ENCODE peak calls at places on chromosomes 2 and 18, in seven cellular contexts. R is transverse colon, W is suprapubic skin, O is A549, X is tibial nerve, M is ovary, Y is HepG2. J is an unnamed sample.

GRCh38 chr2:188701836-188702235 is 272.3 kb upstream of the COL3A1 start:
- DNase-seq in R (no peak), W (no peak), O (peak), X (no peak), M (no peak), Y (no peak), J (no peak)

GRCh38 chr18:74447404-74448152 is 9.5 kb downstream of the DIPK1C start:
- DNase-seq in R (no peak), W (no peak), O (no peak), X (no peak), M (no peak), Y (no peak), J (no peak)

GRCh38 chr2:45944075-45944474 is 292.6 kb downstream of the PRKCE start:
- DNase-seq in R (no peak), W (no peak), O (no peak), X (no peak), M (no peak), Y (no peak), J (no peak)

GRCh38 chr2:19536136-19536535 is 177.7 kb upstream of the OSR1 start:
- DNase-seq in R (no peak), W (no peak), O (peak), X (no peak), M (no peak), Y (peak), J (no peak)

GRCh38 chr18:33928226-33928625 is 296.5 kb downstream of the NOL4 start:
- DNase-seq in R (no peak), W (no peak), O (no peak), X (no peak), M (no peak), Y (no peak), J (no peak)

GRCh38 chr2:170222298-170222697 is 44.4 kb downstream of the MYO3B start:
- DNase-seq in R (no peak), W (no peak), O (no peak), X (no peak), M (no peak), Y (no peak), J (no peak)

GRCh38 chr2:146468578-146468977 is 1376.3 kb upstream of the ACVR2A start:
- DNase-seq in R (no peak), W (no peak), O (no peak), X (no peak), M (no peak), Y (no peak), J (no peak)

GRCh38 chr2:217899231-217900009 is 103.4 kb downstream of the TNS1 start:
- DNase-seq in R (peak), W (peak), O (peak), X (peak), M (peak), Y (peak), J (peak)

GRCh38 chr18:76452357-76452756 is 42.7 kb downstream of the ZNF516 start:
- DNase-seq in R (no peak), W (no peak), O (no peak), X (no peak), M (no peak), Y (no peak), J (no peak)

GRCh38 chr18:29378739-29379138 is 1201.8 kb upstream of the CDH2 start:
- DNase-seq in R (no peak), W (no peak), O (no peak), X (no peak), M (no peak), Y (no peak), J (no peak)

GRCh38 chr2:119541476-119541875 is 2.8 kb upstream of the CFAP221 start:
- DNase-seq in R (no peak), W (no peak), O (no peak), X (no peak), M (no peak), Y (no peak), J (no peak)

GRCh38 chr2:119546446-119546765 is 2.2 kb downstream of the CFAP221 start:
- DNase-seq in R (no peak), W (no peak), O (no peak), X (no peak), M (no peak), Y (no peak), J (no peak)

GRCh38 chr2:119545754-119546445 is 1.7 kb downstream of the CFAP221 start:
- DNase-seq in R (no peak), W (no peak), O (no peak), X (no peak), M (no peak), Y (no peak), J (no peak)

GRCh38 chr2:119545076-119545475 is 827 bp downstream of the CFAP221 start:
- DNase-seq in R (no peak), W (no peak), O (no peak), X (no peak), M (no peak), Y (no peak), J (no peak)

DNA sequence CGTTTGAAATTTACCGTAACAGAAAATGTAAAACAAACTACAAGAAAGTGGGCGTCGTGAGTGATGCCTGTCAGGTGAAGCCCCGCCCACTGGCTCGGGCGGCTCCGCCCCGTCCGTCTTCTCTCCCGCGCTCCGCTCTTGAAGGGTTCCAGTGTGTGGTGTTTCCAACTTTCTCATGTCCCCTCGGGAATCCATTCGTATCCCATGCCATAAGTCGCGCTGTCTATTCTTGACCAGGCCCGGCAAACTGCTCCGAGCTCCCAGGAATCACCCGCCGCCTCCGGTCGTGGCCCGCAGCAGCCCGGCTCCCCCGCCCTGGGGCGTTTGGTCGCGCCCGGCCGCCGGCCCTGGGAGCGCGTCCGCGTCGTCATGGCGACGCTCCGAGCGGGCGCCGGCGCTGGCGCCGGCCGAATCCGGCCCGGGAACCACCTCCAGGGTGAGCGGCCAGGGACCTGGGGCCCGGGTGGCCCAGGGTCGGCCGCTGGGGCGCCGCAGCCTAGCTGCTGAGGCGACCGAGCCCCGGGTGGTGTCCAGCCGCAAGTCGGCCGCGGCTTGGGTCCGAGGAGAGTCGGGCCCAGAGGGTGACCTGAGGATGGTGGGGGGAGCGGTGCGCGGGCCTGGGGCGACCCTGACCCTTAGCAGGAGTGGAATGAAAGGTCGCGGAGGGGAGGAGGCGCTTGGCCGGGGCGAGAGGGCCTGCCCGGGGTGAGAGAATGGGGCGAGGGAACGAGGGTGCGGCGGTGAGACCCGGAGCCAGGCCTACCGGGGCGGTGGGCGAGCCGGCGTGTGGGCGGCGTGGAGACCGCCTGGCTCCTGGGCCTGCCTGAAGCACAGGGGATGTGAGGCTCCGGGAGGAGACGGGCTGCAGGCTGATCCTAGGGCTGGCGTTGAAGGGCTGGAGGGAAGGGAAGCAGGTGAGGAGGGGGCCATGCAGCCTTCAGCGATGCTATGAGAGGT is at the start of gene CFAP221:
- DNase-seq in R (peak), W (no peak), O (peak), X (no peak), M (peak), Y (peak), J (peak)
- TF ChIP-seq EP300 in R (no peak), W (no peak), O (no peak), X (no peak), M (no peak), Y (no peak), J (no peak)

GRCh38 chr2:168660859-168661258 is 141.6 kb upstream of the NOSTRIN start:
- DNase-seq in R (no peak), W (no peak), O (no peak), X (no peak), M (no peak), Y (no peak), J (no peak)

GRCh38 chr2:168658706-168659105 is 143.7 kb upstream of the NOSTRIN start:
- DNase-seq in R (no peak), W (no peak), O (no peak), X (no peak), M (no peak), Y (no peak), J (no peak)

GRCh38 chr2:168663993-168664392 is 138.4 kb upstream of the NOSTRIN start:
- DNase-seq in R (no peak), W (no peak), O (no peak), X (no peak), M (no peak), Y (no peak), J (no peak)

GRCh38 chr2:168662651-168663208 is 139.7 kb upstream of the NOSTRIN start:
- DNase-seq in R (no peak), W (no peak), O (no peak), X (no peak), M (no peak), Y (no peak), J (no peak)

DNA sequence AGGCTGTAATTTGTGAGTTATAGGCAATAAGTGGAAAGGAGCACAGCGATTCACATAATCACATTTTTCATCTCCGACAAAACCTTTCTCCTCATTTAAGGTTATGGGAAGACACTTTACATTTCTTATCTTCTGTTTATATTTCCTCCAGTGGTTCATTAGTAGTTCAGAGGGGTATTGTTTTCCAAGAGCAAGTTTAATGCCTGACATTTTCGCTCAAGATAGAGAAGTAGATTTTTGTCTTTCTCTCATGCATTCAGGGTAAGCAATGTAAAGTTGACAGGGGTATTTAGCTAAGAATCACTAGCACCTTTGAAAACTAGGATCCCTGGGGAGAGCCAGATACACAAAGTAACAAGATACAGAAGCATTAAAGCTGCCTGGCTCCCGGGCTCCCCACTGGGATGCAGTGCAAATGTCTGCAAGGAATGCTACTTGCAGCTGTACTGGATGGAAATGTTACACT is 141.0 kb upstream of the NOSTRIN start:
- DNase-seq in R (no peak), W (no peak), O (no peak), X (no peak), M (no peak), Y (no peak), J (no peak)
- TF ChIP-seq EP300 in R (no peak), W (no peak), O (no peak), X (no peak), M (no peak), Y (no peak), J (no peak)

GRCh38 chr18:63488160-63488559 is 11.4 kb downstream of the SERPINB5 start:
- DNase-seq in R (no peak), W (no peak), O (no peak), X (no peak), M (no peak), Y (no peak), J (no peak)
- TF ChIP-seq EP300 in R (no peak), W (no peak), O (no peak), X (no peak), M (no peak), Y (no peak), J (no peak)

GRCh38 chr2:196286821-196287220 is 115.4 kb upstream of the STK17B start:
- DNase-seq in R (no peak), W (no peak), O (no peak), X (no peak), M (no peak), Y (no peak), J (no peak)

GRCh38 chr2:196287541-196287940 is 116.2 kb upstream of the STK17B start:
- DNase-seq in R (no peak), W (no peak), O (no peak), X (no peak), M (no peak), Y (no peak), J (no peak)

GRCh38 chr2:196287977-196288538 is 116.7 kb upstream of the STK17B start:
- DNase-seq in R (no peak), W (no peak), O (no peak), X (no peak), M (no peak), Y (no peak), J (no peak)

GRCh38 chr2:196284901-196285589 is 113.7 kb upstream of the STK17B start:
- DNase-seq in R (no peak), W (no peak), O (no peak), X (no peak), M (no peak), Y (no peak), J (no peak)

DNA sequence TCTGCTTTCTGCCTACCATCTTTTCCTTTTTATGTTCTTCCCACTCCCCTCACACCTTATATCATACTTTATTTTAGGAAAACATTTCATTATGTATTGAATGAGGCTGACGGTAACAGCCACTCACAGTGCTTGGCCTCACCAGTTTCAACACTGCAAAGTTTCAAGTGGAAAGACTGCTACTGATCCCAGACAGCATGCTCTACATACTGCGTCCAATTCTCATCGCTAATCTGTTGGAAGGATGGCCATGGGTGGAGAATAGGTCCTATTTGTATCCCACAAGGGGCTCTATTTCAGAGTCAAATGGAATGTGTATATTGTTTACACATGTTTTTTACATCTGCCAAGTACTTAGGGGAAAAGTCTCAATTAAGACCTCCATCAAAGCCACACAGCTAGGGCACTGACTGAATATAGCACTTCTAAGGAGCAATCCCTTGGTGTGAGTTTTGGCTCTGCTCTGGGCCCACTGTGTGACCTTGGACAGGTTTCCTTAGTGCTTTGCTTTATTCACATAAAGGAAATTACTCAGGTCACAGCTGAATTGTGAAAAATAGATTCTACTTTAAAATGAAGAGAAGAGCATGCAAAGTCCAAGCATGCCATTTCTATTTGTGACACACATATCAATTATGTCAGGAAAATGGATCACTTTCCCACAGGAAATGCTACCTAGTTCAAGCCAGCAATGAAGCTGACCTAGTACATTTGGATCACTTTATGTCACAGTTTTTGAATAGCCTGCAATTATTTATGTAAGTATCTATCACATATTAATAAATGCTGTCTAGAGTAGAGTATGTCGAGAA is 112.9 kb upstream of the STK17B start:
- DNase-seq in R (no peak), W (no peak), O (no peak), X (no peak), M (no peak), Y (no peak), J (no peak)
- TF ChIP-seq EP300 in R (no peak), W (no peak), O (no peak), X (no peak), M (no peak), Y (no peak), J (no peak)

J was measured in stomach.